ENCODE peak calls at places on chromosomes 5 and 9, in five cellular contexts. D is RCC 7860; P is NCI-H774; S is gastrocnemius medialis; U is stimulated activated naive CD8-positive, alpha-beta T cell treated with anti-CD3 and anti-CD28 coated beads, Interleukin-15, amount 100 ng/mL, for 72 hours. Y is an unnamed sample.

GRCh38 chr9:121840838-121841760 is 189.7 kb downstream of the DAB2IP start:
- DNase-seq in D (no peak), P (no peak), S (no peak), U (no peak), Y (no peak)

GRCh38 chr9:7828344-7828743 is 28.8 kb upstream of the DMAC1 start:
- DNase-seq in D (no peak), P (no peak), S (no peak), U (no peak), Y (no peak)

GRCh38 chr5:87872986-87873385 is 395.7 kb downstream of the TMEM161B start:
- DNase-seq in D (no peak), P (peak), S (no peak), U (no peak), Y (no peak)

GRCh38 chr9:128118472-128118857 is 9.1 kb downstream of the PTGES2 start:
- DNase-seq in D (no peak), P (no peak), S (no peak), U (no peak), Y (no peak)

GRCh38 chr5:143106175-143106574 is 297.3 kb downstream of the NR3C1 start:
- DNase-seq in D (peak), P (no peak), S (no peak), U (no peak), Y (no peak)

GRCh38 chr5:65611524-65611923 is 12.6 kb downstream of the TRIM23 start:
- DNase-seq in D (peak), P (peak), S (no peak), U (no peak), Y (no peak)

GRCh38 chr5:150779397-150780179 is 1.0 kb downstream of the SMIM3 start:
- DNase-seq in D (no peak), P (no peak), S (no peak), U (no peak), Y (no peak)

GRCh38 chr9:133581553-133582343 is 27.4 kb downstream of the FAM163B start:
- DNase-seq in D (no peak), P (no peak), S (no peak), U (no peak), Y (no peak)

GRCh38 chr9:99024959-99025358 is 80.0 kb upstream of the TGFBR1 start:
- DNase-seq in D (no peak), P (no peak), S (no peak), U (no peak), Y (no peak)

GRCh38 chr5:58437661-58438060 is 22.2 kb downstream of the PLK2 start:
- DNase-seq in D (no peak), P (no peak), S (no peak), U (no peak), Y (no peak)

GRCh38 chr5:114477816-114478330 is 116.0 kb downstream of the KCNN2 start:
- DNase-seq in D (no peak), P (no peak), S (no peak), U (no peak), Y (no peak)

GRCh38 chr5:135031146-135031812 is 2.7 kb downstream of the PITX1 start:
- DNase-seq in D (no peak), P (no peak), S (no peak), U (no peak), Y (no peak)

GRCh38 chr5:170434953-170435605 is 45.9 kb upstream of the KCNMB1 start:
- DNase-seq in D (peak), P (peak), S (peak), U (peak), Y (peak)

GRCh38 chr5:90562331-90562730 is 3.7 kb downstream of the ADGRV1 start:
- DNase-seq in D (no peak), P (no peak), S (no peak), U (no peak), Y (no peak)

GRCh38 chr5:137075163-137075970 is 423.8 kb downstream of the SPOCK1 start:
- DNase-seq in D (peak), P (peak), S (no peak), U (no peak), Y (no peak)

GRCh38 chr5:150413176-150413901 is 629 bp upstream of the CD74 start:
- DNase-seq in D (no peak), P (no peak), S (no peak), U (no peak), Y (no peak)

GRCh38 chr9:98707158-98708102 is 1.3 kb downstream of the GABBR2 start:
- DNase-seq in D (no peak), P (peak), S (no peak), U (peak), Y (no peak)

GRCh38 chr9:93260290-93261066 is 76.5 kb downstream of the WNK2 start:
- DNase-seq in D (no peak), P (no peak), S (no peak), U (no peak), Y (no peak)

GRCh38 chr5:50807661-50808060 is 141.2 kb downstream of the PARP8 start:
- DNase-seq in D (no peak), P (no peak), S (no peak), U (no peak), Y (no peak)

GRCh38 chr5:67353500-67353931 is 156.9 kb upstream of the CD180 start:
- DNase-seq in D (no peak), P (peak), S (no peak), U (no peak), Y (no peak)

GRCh38 chr5:91049800-91050199 is 333.3 kb downstream of the ARRDC3 start:
- DNase-seq in D (peak), P (no peak), S (no peak), U (no peak), Y (no peak)

GRCh38 chr9:28234133-28234898 is 661.0 kb upstream of the C9orf72 start:
- DNase-seq in D (no peak), P (no peak), S (no peak), U (no peak), Y (no peak)

GRCh38 chr5:18420711-18421110 is 786.5 kb downstream of the TAF11L14 start:
- DNase-seq in D (no peak), P (no peak), S (no peak), U (no peak), Y (no peak)

GRCh38 chr5:81838307-81838906 is 87.5 kb upstream of the SSBP2 start:
- DNase-seq in D (no peak), P (no peak), S (no peak), U (no peak), Y (no peak)

GRCh38 chr5:160938532-160938931 is 86.5 kb upstream of the ATP10B start:
- DNase-seq in D (no peak), P (no peak), S (no peak), U (no peak), Y (no peak)

GRCh38 chr5:79471556-79471955 is 42.4 kb downstream of the HOMER1 start:
- DNase-seq in D (no peak), P (no peak), S (no peak), U (no peak), Y (no peak)

GRCh38 chr5:15929616-15930303 is 249.8 kb downstream of the MARCHF11 start:
- DNase-seq in D (no peak), P (no peak), S (no peak), U (no peak), Y (no peak)

GRCh38 chr9:72465602-72466001 is 55.8 kb upstream of the TMC1 start:
- DNase-seq in D (no peak), P (no peak), S (no peak), U (no peak), Y (no peak)

GRCh38 chr9:16196206-16196605 is 643.4 kb downstream of the CCDC171 start:
- DNase-seq in D (no peak), P (no peak), S (no peak), U (no peak), Y (no peak)

GRCh38 chr5:150281987-150282386 is 7.6 kb downstream of the CAMK2A start:
- DNase-seq in D (no peak), P (no peak), S (no peak), U (no peak), Y (no peak)

GRCh38 chr9:105901514-105902109 is 207.3 kb downstream of the TMEM38B start:
- DNase-seq in D (peak), P (peak), S (peak), U (no peak), Y (no peak)

GRCh38 chr9:36450110-36450732 is 50.2 kb upstream of the RNF38 start:
- DNase-seq in D (no peak), P (peak), S (no peak), U (no peak), Y (no peak)

Y was measured in stimulated activated naive CD4-positive, alpha-beta T cell treated with Interleukin-2 at 50 U/mL for 16 hours.